ENCODE peak calls at places on chromosomes 5 and 9, in eight cellular contexts. One of them, this sample, is unnamed.

GRCh38 chr5:11797132-11797531 is 107.1 kb downstream of the CTNND2 start:
- DNase-seq in heart left ventricle: peak
- DNase-seq in endodermal cell: peak
- DNase-seq in dorsolateral prefrontal cortex: peak
- DNase-seq in esophagus muscularis mucosa: no peak
- DNase-seq in uterus: no peak
- DNase-seq in fibroblast of the aortic adventitia: no peak
- DNase-seq in fibroblast of lung: no peak
- DNase-seq in this sample: no peak

GRCh38 chr5:96601811-96602244 is 60.3 kb upstream of the CAST start:
- DNase-seq in heart left ventricle: no peak
- DNase-seq in endodermal cell: peak
- DNase-seq in dorsolateral prefrontal cortex: no peak
- DNase-seq in esophagus muscularis mucosa: no peak
- DNase-seq in uterus: peak
- DNase-seq in fibroblast of the aortic adventitia: peak
- DNase-seq in fibroblast of lung: peak
- DNase-seq in this sample: peak

GRCh38 chr9:133844876-133845658 is 106.9 kb upstream of the SARDH start:
- DNase-seq in heart left ventricle: peak
- DNase-seq in endodermal cell: no peak
- DNase-seq in dorsolateral prefrontal cortex: no peak
- DNase-seq in esophagus muscularis mucosa: no peak
- DNase-seq in uterus: peak
- DNase-seq in fibroblast of the aortic adventitia: peak
- DNase-seq in fibroblast of lung: peak
- DNase-seq in this sample: peak

GRCh38 chr5:139772927-139773690 is 22.5 kb upstream of the PSD2 start:
- DNase-seq in heart left ventricle: no peak
- DNase-seq in endodermal cell: no peak
- DNase-seq in dorsolateral prefrontal cortex: no peak
- DNase-seq in esophagus muscularis mucosa: no peak
- DNase-seq in uterus: no peak
- DNase-seq in fibroblast of the aortic adventitia: no peak
- DNase-seq in fibroblast of lung: no peak
- DNase-seq in this sample: no peak

GRCh38 chr5:41794478-41794877 is 75.7 kb downstream of the OXCT1 start:
- DNase-seq in heart left ventricle: no peak
- DNase-seq in endodermal cell: no peak
- DNase-seq in dorsolateral prefrontal cortex: no peak
- DNase-seq in esophagus muscularis mucosa: no peak
- DNase-seq in uterus: no peak
- DNase-seq in fibroblast of the aortic adventitia: peak
- DNase-seq in fibroblast of lung: peak
- DNase-seq in this sample: peak

GRCh38 chr9:80899208-80899607 is 790.1 kb downstream of the TLE1 start:
- DNase-seq in heart left ventricle: no peak
- DNase-seq in endodermal cell: no peak
- DNase-seq in dorsolateral prefrontal cortex: no peak
- DNase-seq in esophagus muscularis mucosa: no peak
- DNase-seq in uterus: no peak
- DNase-seq in fibroblast of the aortic adventitia: peak
- DNase-seq in fibroblast of lung: peak
- DNase-seq in this sample: peak

GRCh38 chr5:169583101-169583423 is 511 bp upstream of the SPDL1 start:
- DNase-seq in heart left ventricle: no peak
- DNase-seq in endodermal cell: no peak
- DNase-seq in dorsolateral prefrontal cortex: no peak
- DNase-seq in esophagus muscularis mucosa: no peak
- DNase-seq in uterus: no peak
- DNase-seq in fibroblast of the aortic adventitia: no peak
- DNase-seq in fibroblast of lung: no peak
- DNase-seq in this sample: no peak

GRCh38 chr5:107671742-107672211 is 1.0 kb upstream of the EFNA5 start:
- DNase-seq in heart left ventricle: no peak
- DNase-seq in endodermal cell: peak
- DNase-seq in dorsolateral prefrontal cortex: no peak
- DNase-seq in esophagus muscularis mucosa: no peak
- DNase-seq in uterus: no peak
- DNase-seq in fibroblast of the aortic adventitia: peak
- DNase-seq in fibroblast of lung: peak
- DNase-seq in this sample: peak

GRCh38 chr5:103111458-103111857 is 8.5 kb downstream of the GIN1 start:
- DNase-seq in heart left ventricle: no peak
- DNase-seq in endodermal cell: no peak
- DNase-seq in dorsolateral prefrontal cortex: no peak
- DNase-seq in esophagus muscularis mucosa: no peak
- DNase-seq in uterus: no peak
- DNase-seq in fibroblast of the aortic adventitia: no peak
- DNase-seq in fibroblast of lung: no peak
- DNase-seq in this sample: no peak

GRCh38 chr5:96714951-96715451 is 52.8 kb downstream of the CAST start:
- DNase-seq in heart left ventricle: peak
- DNase-seq in endodermal cell: peak
- DNase-seq in dorsolateral prefrontal cortex: no peak
- DNase-seq in esophagus muscularis mucosa: no peak
- DNase-seq in uterus: peak
- DNase-seq in fibroblast of the aortic adventitia: peak
- DNase-seq in fibroblast of lung: peak
- DNase-seq in this sample: peak

GRCh38 chr9:123562844-123563346 is 206.9 kb downstream of the CRB2 start:
- DNase-seq in heart left ventricle: no peak
- DNase-seq in endodermal cell: no peak
- DNase-seq in dorsolateral prefrontal cortex: no peak
- DNase-seq in esophagus muscularis mucosa: no peak
- DNase-seq in uterus: no peak
- DNase-seq in fibroblast of the aortic adventitia: peak
- DNase-seq in fibroblast of lung: peak
- DNase-seq in this sample: peak

GRCh38 chr9:96523429-96523828 is 73.5 kb downstream of the HABP4 start:
- DNase-seq in heart left ventricle: peak
- DNase-seq in endodermal cell: no peak
- DNase-seq in dorsolateral prefrontal cortex: no peak
- DNase-seq in esophagus muscularis mucosa: no peak
- DNase-seq in uterus: peak
- DNase-seq in fibroblast of the aortic adventitia: peak
- DNase-seq in fibroblast of lung: no peak
- DNase-seq in this sample: peak

GRCh38 chr5:160187091-160187490 is 42.2 kb upstream of the FABP6 start:
- DNase-seq in heart left ventricle: no peak
- DNase-seq in endodermal cell: peak
- DNase-seq in dorsolateral prefrontal cortex: no peak
- DNase-seq in esophagus muscularis mucosa: no peak
- DNase-seq in uterus: no peak
- DNase-seq in fibroblast of the aortic adventitia: no peak
- DNase-seq in fibroblast of lung: no peak
- DNase-seq in this sample: peak

DNA sequence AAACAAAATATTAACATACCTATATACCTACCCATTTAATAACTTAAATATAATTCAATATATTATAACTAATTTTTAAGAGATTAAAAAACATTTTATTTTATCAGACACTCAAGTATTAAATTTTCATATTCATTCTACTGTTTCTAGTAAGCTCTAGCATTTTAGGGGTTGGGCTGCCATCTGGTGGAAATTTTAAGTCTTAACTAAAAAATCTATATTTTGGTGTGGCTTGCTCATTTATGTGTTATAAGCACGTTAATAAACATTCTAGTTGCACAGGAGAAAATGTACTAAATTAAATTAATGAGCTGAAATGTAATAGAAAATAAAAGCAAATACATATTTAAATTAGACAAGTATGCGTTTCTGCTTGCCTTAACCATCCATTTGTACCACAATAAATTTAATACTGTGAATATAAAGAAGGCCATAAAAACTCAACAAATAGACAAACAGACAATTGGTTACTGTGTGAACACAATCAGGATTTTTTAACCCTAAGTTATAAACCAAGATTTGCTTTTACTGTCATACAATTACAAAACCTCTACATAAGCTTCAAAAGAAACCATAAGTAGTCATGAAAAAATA is 1728.3 kb upstream of the CDH9 start:
- DNase-seq in heart left ventricle: no peak
- DNase-seq in endodermal cell: no peak
- DNase-seq in dorsolateral prefrontal cortex: no peak
- DNase-seq in esophagus muscularis mucosa: no peak
- DNase-seq in uterus: no peak
- DNase-seq in fibroblast of the aortic adventitia: peak
- DNase-seq in fibroblast of lung: peak
- DNase-seq in this sample: peak
- TF ChIP-seq CTCF in heart left ventricle: no peak
- TF ChIP-seq CTCF in endodermal cell: peak
- TF ChIP-seq CTCF in dorsolateral prefrontal cortex: peak
- TF ChIP-seq CTCF in esophagus muscularis mucosa: peak
- TF ChIP-seq CTCF in uterus: no peak
- TF ChIP-seq CTCF in fibroblast of the aortic adventitia: no peak
- TF ChIP-seq CTCF in fibroblast of lung: no peak
- TF ChIP-seq CTCF in this sample: peak

DNA sequence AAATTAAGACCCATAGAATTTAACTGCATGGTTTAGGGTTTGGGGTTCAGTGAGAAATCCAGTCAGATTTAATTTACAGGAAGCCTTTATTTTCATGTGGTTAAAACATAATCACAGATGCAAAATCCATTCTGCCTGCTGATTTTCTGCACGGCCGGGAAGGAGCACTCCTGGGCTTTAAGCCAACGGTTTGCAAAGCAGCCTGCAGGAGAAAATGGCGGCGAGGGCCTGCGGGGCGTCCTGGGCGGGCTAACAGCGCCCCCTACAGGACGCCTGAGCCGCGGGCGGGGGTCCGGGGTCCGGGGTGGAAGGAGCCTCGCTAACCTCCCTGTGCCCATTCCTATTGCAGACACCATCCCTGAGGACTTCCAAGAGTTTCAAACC is 47.6 kb downstream of the THBS4 start:
- DNase-seq in heart left ventricle: peak
- DNase-seq in endodermal cell: peak
- DNase-seq in dorsolateral prefrontal cortex: peak
- DNase-seq in esophagus muscularis mucosa: no peak
- DNase-seq in uterus: peak
- DNase-seq in fibroblast of the aortic adventitia: peak
- DNase-seq in fibroblast of lung: peak
- DNase-seq in this sample: peak
- H3K4me3 ChIP-seq in heart left ventricle: peak
- H3K4me3 ChIP-seq in endodermal cell: no peak
- H3K4me3 ChIP-seq in dorsolateral prefrontal cortex: peak
- H3K4me3 ChIP-seq in esophagus muscularis mucosa: peak
- H3K4me3 ChIP-seq in uterus: peak
- H3K4me3 ChIP-seq in fibroblast of the aortic adventitia: peak
- H3K4me3 ChIP-seq in fibroblast of lung: no peak
- H3K4me3 ChIP-seq in this sample: peak

GRCh38 chr5:141208478-141208877 is at the start of gene PCDHB12:
- DNase-seq in heart left ventricle: no peak
- DNase-seq in endodermal cell: peak
- DNase-seq in dorsolateral prefrontal cortex: peak
- DNase-seq in esophagus muscularis mucosa: no peak
- DNase-seq in uterus: no peak
- DNase-seq in fibroblast of the aortic adventitia: no peak
- DNase-seq in fibroblast of lung: no peak
- DNase-seq in this sample: no peak
- TF ChIP-seq CTCF in heart left ventricle: peak
- TF ChIP-seq CTCF in endodermal cell: peak
- TF ChIP-seq CTCF in dorsolateral prefrontal cortex: peak
- TF ChIP-seq CTCF in esophagus muscularis mucosa: peak
- TF ChIP-seq CTCF in uterus: peak
- TF ChIP-seq CTCF in fibroblast of the aortic adventitia: no peak
- TF ChIP-seq CTCF in fibroblast of lung: no peak
- TF ChIP-seq CTCF in this sample: no peak

DNA sequence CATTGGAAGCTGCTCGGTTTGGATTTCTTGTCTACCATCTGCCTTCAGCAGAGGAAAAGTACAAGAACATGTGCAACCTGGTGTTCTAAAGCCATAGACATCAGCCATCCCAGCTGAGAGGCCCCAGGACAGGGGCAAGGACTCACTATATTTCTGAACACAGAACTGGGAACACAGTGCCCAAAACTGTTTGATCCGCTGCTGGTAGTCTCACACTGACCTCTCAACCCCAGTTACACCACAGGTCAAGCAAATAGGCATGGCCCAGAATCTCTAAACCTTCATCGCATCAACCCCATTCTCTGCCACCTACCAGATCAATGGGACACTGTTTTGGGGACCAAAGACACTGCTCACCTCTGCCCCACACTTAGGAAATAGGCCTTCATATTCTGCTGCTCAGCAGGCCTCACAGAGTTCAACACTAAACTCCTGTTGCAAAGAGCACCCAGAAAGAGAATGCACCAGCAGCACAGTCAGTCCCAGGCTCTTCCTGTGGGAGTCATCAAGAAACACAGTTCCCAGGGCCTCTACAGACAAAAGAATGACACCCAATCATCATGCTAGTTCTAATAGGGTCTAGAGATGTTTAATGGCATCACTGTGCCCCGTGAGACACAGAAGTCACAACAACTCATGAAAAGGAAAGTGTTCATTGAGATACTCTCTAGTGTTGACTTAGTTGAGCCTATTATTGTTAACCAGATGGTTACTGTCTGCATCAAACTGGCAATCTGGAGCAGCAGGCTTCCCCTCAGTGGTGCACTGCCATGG is 1.8 kb downstream of the KLHL3 start:
- DNase-seq in heart left ventricle: no peak
- DNase-seq in endodermal cell: peak
- DNase-seq in dorsolateral prefrontal cortex: no peak
- DNase-seq in esophagus muscularis mucosa: no peak
- DNase-seq in uterus: no peak
- DNase-seq in fibroblast of the aortic adventitia: no peak
- DNase-seq in fibroblast of lung: no peak
- DNase-seq in this sample: peak
- H3K4me3 ChIP-seq in heart left ventricle: peak
- H3K4me3 ChIP-seq in endodermal cell: peak
- H3K4me3 ChIP-seq in dorsolateral prefrontal cortex: peak
- H3K4me3 ChIP-seq in esophagus muscularis mucosa: peak
- H3K4me3 ChIP-seq in uterus: no peak
- H3K4me3 ChIP-seq in fibroblast of the aortic adventitia: no peak
- H3K4me3 ChIP-seq in fibroblast of lung: no peak
- H3K4me3 ChIP-seq in this sample: no peak